ENCODE peak calls at places on chromosomes 12 and 14, in eight cellular contexts. One of them, this sample, is unnamed.

GRCh38 chr14:103562135-103562384 is 397 bp downstream of the BAG5 start:
- DNase-seq in OCI-LY7: peak; percentile 57
- DNase-seq in KBM-7: no peak
- DNase-seq in Ammon's horn: no peak
- DNase-seq in non-pigmented ciliary epithelial cell: no peak
- DNase-seq in thoracic aorta: no peak
- DNase-seq in HCEC 1CT: peak; percentile 42
- DNase-seq in AG20443: no peak
- DNase-seq in this sample: no peak

GRCh38 chr12:128551266-128552025 is 272.3 kb downstream of the SLC15A4 start:
- DNase-seq in OCI-LY7: peak; percentile 61
- DNase-seq in KBM-7: no peak
- DNase-seq in Ammon's horn: peak; percentile 58
- DNase-seq in non-pigmented ciliary epithelial cell: no peak
- DNase-seq in thoracic aorta: no peak
- DNase-seq in HCEC 1CT: no peak
- DNase-seq in AG20443: no peak
- DNase-seq in this sample: no peak

GRCh38 chr14:51310453-51311074 is 70.5 kb downstream of the TMX1 start:
- DNase-seq in OCI-LY7: no peak
- DNase-seq in KBM-7: no peak
- DNase-seq in Ammon's horn: peak; percentile 72
- DNase-seq in non-pigmented ciliary epithelial cell: no peak
- DNase-seq in thoracic aorta: no peak
- DNase-seq in HCEC 1CT: no peak
- DNase-seq in AG20443: peak; percentile 35
- DNase-seq in this sample: no peak

GRCh38 chr12:89389755-89390661 is 37.7 kb upstream of the DUSP6 start:
- DNase-seq in OCI-LY7: no peak
- DNase-seq in KBM-7: peak; percentile 22
- DNase-seq in Ammon's horn: no peak
- DNase-seq in non-pigmented ciliary epithelial cell: no peak
- DNase-seq in thoracic aorta: no peak
- DNase-seq in HCEC 1CT: no peak
- DNase-seq in AG20443: no peak
- DNase-seq in this sample: peak; percentile 38

GRCh38 chr14:63986789-63987533 is 134.2 kb downstream of the SYNE2 start:
- DNase-seq in OCI-LY7: no peak
- DNase-seq in KBM-7: no peak
- DNase-seq in Ammon's horn: no peak
- DNase-seq in non-pigmented ciliary epithelial cell: peak; percentile 30
- DNase-seq in thoracic aorta: no peak
- DNase-seq in HCEC 1CT: peak; percentile 45
- DNase-seq in AG20443: peak; percentile 69
- DNase-seq in this sample: peak; percentile 16

GRCh38 chr14:93717222-93717967 is 70.9 kb downstream of the PRIMA1 start:
- DNase-seq in OCI-LY7: no peak
- DNase-seq in KBM-7: no peak
- DNase-seq in Ammon's horn: no peak
- DNase-seq in non-pigmented ciliary epithelial cell: no peak
- DNase-seq in thoracic aorta: no peak
- DNase-seq in HCEC 1CT: no peak
- DNase-seq in AG20443: no peak
- DNase-seq in this sample: no peak

GRCh38 chr12:112282920-112283319 is 99.3 kb downstream of the HECTD4 start:
- DNase-seq in OCI-LY7: no peak
- DNase-seq in KBM-7: no peak
- DNase-seq in Ammon's horn: no peak
- DNase-seq in non-pigmented ciliary epithelial cell: no peak
- DNase-seq in thoracic aorta: no peak
- DNase-seq in HCEC 1CT: no peak
- DNase-seq in AG20443: no peak
- DNase-seq in this sample: no peak

GRCh38 chr12:127293507-127294310 is 973.3 kb upstream of the TMEM132C start:
- DNase-seq in OCI-LY7: peak; percentile 3
- DNase-seq in KBM-7: peak; percentile 53
- DNase-seq in Ammon's horn: peak; percentile 66
- DNase-seq in non-pigmented ciliary epithelial cell: no peak
- DNase-seq in thoracic aorta: no peak
- DNase-seq in HCEC 1CT: peak; percentile 78
- DNase-seq in AG20443: peak; percentile 71
- DNase-seq in this sample: peak; percentile 64

GRCh38 chr12:130708648-130709047 is 7.5 kb downstream of the RIMBP2 start:
- DNase-seq in OCI-LY7: no peak
- DNase-seq in KBM-7: no peak
- DNase-seq in Ammon's horn: no peak
- DNase-seq in non-pigmented ciliary epithelial cell: no peak
- DNase-seq in thoracic aorta: no peak
- DNase-seq in HCEC 1CT: no peak
- DNase-seq in AG20443: no peak
- DNase-seq in this sample: no peak

GRCh38 chr12:3182426-3182825 is 105.2 kb downstream of the TSPAN9 start:
- DNase-seq in OCI-LY7: no peak
- DNase-seq in KBM-7: no peak
- DNase-seq in Ammon's horn: no peak
- DNase-seq in non-pigmented ciliary epithelial cell: no peak
- DNase-seq in thoracic aorta: no peak
- DNase-seq in HCEC 1CT: no peak
- DNase-seq in AG20443: no peak
- DNase-seq in this sample: no peak

GRCh38 chr14:32004300-32004699 is 72.8 kb upstream of the ARHGAP5 start:
- DNase-seq in OCI-LY7: no peak
- DNase-seq in KBM-7: no peak
- DNase-seq in Ammon's horn: no peak
- DNase-seq in non-pigmented ciliary epithelial cell: no peak
- DNase-seq in thoracic aorta: no peak
- DNase-seq in HCEC 1CT: peak; percentile 78
- DNase-seq in AG20443: peak; percentile 78
- DNase-seq in this sample: peak; percentile 45

GRCh38 chr14:22594156-22594716 is 3.9 kb upstream of the ABHD4 start:
- DNase-seq in OCI-LY7: no peak
- DNase-seq in KBM-7: peak; percentile 43
- DNase-seq in Ammon's horn: no peak
- DNase-seq in non-pigmented ciliary epithelial cell: no peak
- DNase-seq in thoracic aorta: no peak
- DNase-seq in HCEC 1CT: no peak
- DNase-seq in AG20443: no peak
- DNase-seq in this sample: no peak

GRCh38 chr14:71658261-71658860 is 273.9 kb upstream of the RGS6 start:
- DNase-seq in OCI-LY7: peak; percentile 27
- DNase-seq in KBM-7: no peak
- DNase-seq in Ammon's horn: peak; percentile 26
- DNase-seq in non-pigmented ciliary epithelial cell: no peak
- DNase-seq in thoracic aorta: no peak
- DNase-seq in HCEC 1CT: peak; percentile 15
- DNase-seq in AG20443: no peak
- DNase-seq in this sample: no peak

GRCh38 chr14:63167044-63167443 is 37.2 kb upstream of the RHOJ start:
- DNase-seq in OCI-LY7: no peak
- DNase-seq in KBM-7: no peak
- DNase-seq in Ammon's horn: no peak
- DNase-seq in non-pigmented ciliary epithelial cell: no peak
- DNase-seq in thoracic aorta: no peak
- DNase-seq in HCEC 1CT: no peak
- DNase-seq in AG20443: no peak
- DNase-seq in this sample: no peak

GRCh38 chr12:104669851-104670337 is 213.1 kb downstream of the CHST11 start:
- DNase-seq in OCI-LY7: peak; percentile 54
- DNase-seq in KBM-7: peak; percentile 69
- DNase-seq in Ammon's horn: no peak
- DNase-seq in non-pigmented ciliary epithelial cell: no peak
- DNase-seq in thoracic aorta: no peak
- DNase-seq in HCEC 1CT: no peak
- DNase-seq in AG20443: no peak
- DNase-seq in this sample: no peak

GRCh38 chr14:89378119-89378518 is 38.9 kb downstream of the FOXN3 start:
- DNase-seq in OCI-LY7: no peak
- DNase-seq in KBM-7: no peak
- DNase-seq in Ammon's horn: no peak
- DNase-seq in non-pigmented ciliary epithelial cell: peak; percentile 68
- DNase-seq in thoracic aorta: no peak
- DNase-seq in HCEC 1CT: peak; percentile 31
- DNase-seq in AG20443: peak; percentile 28
- DNase-seq in this sample: no peak

GRCh38 chr14:64709126-64709525 is 4.9 kb downstream of the PLEKHG3 start:
- DNase-seq in OCI-LY7: no peak
- DNase-seq in KBM-7: no peak
- DNase-seq in Ammon's horn: no peak
- DNase-seq in non-pigmented ciliary epithelial cell: no peak
- DNase-seq in thoracic aorta: no peak
- DNase-seq in HCEC 1CT: no peak
- DNase-seq in AG20443: no peak
- DNase-seq in this sample: no peak

GRCh38 chr14:59293934-59294661 is 105.6 kb downstream of the DAAM1 start:
- DNase-seq in OCI-LY7: no peak
- DNase-seq in KBM-7: no peak
- DNase-seq in Ammon's horn: no peak
- DNase-seq in non-pigmented ciliary epithelial cell: no peak
- DNase-seq in thoracic aorta: no peak
- DNase-seq in HCEC 1CT: no peak
- DNase-seq in AG20443: peak; percentile 30
- DNase-seq in this sample: no peak

GRCh38 chr12:75960086-75960910 is 71.3 kb downstream of the PHLDA1 start:
- DNase-seq in OCI-LY7: peak; percentile 93
- DNase-seq in KBM-7: no peak
- DNase-seq in Ammon's horn: no peak
- DNase-seq in non-pigmented ciliary epithelial cell: no peak
- DNase-seq in thoracic aorta: no peak
- DNase-seq in HCEC 1CT: no peak
- DNase-seq in AG20443: no peak
- DNase-seq in this sample: no peak

GRCh38 chr14:22221508-22221907 is 367.5 kb downstream of the DAD1 start:
- DNase-seq in OCI-LY7: peak; percentile 43
- DNase-seq in KBM-7: peak; percentile 35
- DNase-seq in Ammon's horn: no peak
- DNase-seq in non-pigmented ciliary epithelial cell: no peak
- DNase-seq in thoracic aorta: no peak
- DNase-seq in HCEC 1CT: peak; percentile 5
- DNase-seq in AG20443: no peak
- DNase-seq in this sample: no peak

GRCh38 chr12:31518680-31519227 is 72.2 kb downstream of the DENND5B start:
- DNase-seq in OCI-LY7: peak; percentile 33
- DNase-seq in KBM-7: no peak
- DNase-seq in Ammon's horn: peak; percentile 25
- DNase-seq in non-pigmented ciliary epithelial cell: peak; percentile 99
- DNase-seq in thoracic aorta: no peak
- DNase-seq in HCEC 1CT: peak; percentile 99
- DNase-seq in AG20443: peak; percentile 88
- DNase-seq in this sample: peak; percentile 88

GRCh38 chr14:32697704-32698103 is 241.0 kb upstream of the NPAS3 start:
- DNase-seq in OCI-LY7: no peak
- DNase-seq in KBM-7: no peak
- DNase-seq in Ammon's horn: peak; percentile 24
- DNase-seq in non-pigmented ciliary epithelial cell: peak; percentile 66
- DNase-seq in thoracic aorta: no peak
- DNase-seq in HCEC 1CT: peak; percentile 65
- DNase-seq in AG20443: peak; percentile 20
- DNase-seq in this sample: peak; percentile 43

GRCh38 chr12:58745348-58746125 is 174.8 kb downstream of the LRIG3 start:
- DNase-seq in OCI-LY7: no peak
- DNase-seq in KBM-7: no peak
- DNase-seq in Ammon's horn: no peak
- DNase-seq in non-pigmented ciliary epithelial cell: no peak
- DNase-seq in thoracic aorta: no peak
- DNase-seq in HCEC 1CT: peak; percentile 18
- DNase-seq in AG20443: no peak
- DNase-seq in this sample: no peak

GRCh38 chr14:100213587-100213955 is 25.4 kb upstream of the YY1 start:
- DNase-seq in OCI-LY7: no peak
- DNase-seq in KBM-7: no peak
- DNase-seq in Ammon's horn: no peak
- DNase-seq in non-pigmented ciliary epithelial cell: no peak
- DNase-seq in thoracic aorta: no peak
- DNase-seq in HCEC 1CT: no peak
- DNase-seq in AG20443: no peak
- DNase-seq in this sample: no peak

GRCh38 chr12:65010437-65010836 is 110.7 kb downstream of the WIF1 start:
- DNase-seq in OCI-LY7: no peak
- DNase-seq in KBM-7: no peak
- DNase-seq in Ammon's horn: no peak
- DNase-seq in non-pigmented ciliary epithelial cell: no peak
- DNase-seq in thoracic aorta: no peak
- DNase-seq in HCEC 1CT: no peak
- DNase-seq in AG20443: no peak
- DNase-seq in this sample: no peak

GRCh38 chr14:73489481-73490175 is 1.1 kb upstream of the RIOX1 start:
- DNase-seq in OCI-LY7: no peak
- DNase-seq in KBM-7: no peak
- DNase-seq in Ammon's horn: no peak
- DNase-seq in non-pigmented ciliary epithelial cell: no peak
- DNase-seq in thoracic aorta: no peak
- DNase-seq in HCEC 1CT: no peak
- DNase-seq in AG20443: no peak
- DNase-seq in this sample: no peak

GRCh38 chr12:15996254-15996653 is 85.1 kb downstream of the DERA start:
- DNase-seq in OCI-LY7: no peak
- DNase-seq in KBM-7: no peak
- DNase-seq in Ammon's horn: peak; percentile 50
- DNase-seq in non-pigmented ciliary epithelial cell: no peak
- DNase-seq in thoracic aorta: no peak
- DNase-seq in HCEC 1CT: no peak
- DNase-seq in AG20443: peak; percentile 60
- DNase-seq in this sample: peak; percentile 31

GRCh38 chr12:6323340-6323994 is 13.0 kb downstream of the PLEKHG6 start:
- DNase-seq in OCI-LY7: peak; percentile 77
- DNase-seq in KBM-7: peak; percentile 79
- DNase-seq in Ammon's horn: peak; percentile 67
- DNase-seq in non-pigmented ciliary epithelial cell: peak; percentile 88
- DNase-seq in thoracic aorta: no peak
- DNase-seq in HCEC 1CT: peak; percentile 91
- DNase-seq in AG20443: peak; percentile 76
- DNase-seq in this sample: peak; percentile 89

This sample was measured in Caki2.